ENCODE peak calls at places on chromosomes 3 and 15, in six cellular contexts. K is breast epithelium, L is AG04450, P is lower lobe of right lung, G is AG10803, R is heart right ventricle. H is an unnamed sample.

GRCh38 chr3:97957617-97958311 is 14.5 kb downstream of the RIOX2 start:
- DNase-seq in K (no peak), L (no peak), P (no peak), G (no peak), R (no peak), H (no peak)

GRCh38 chr3:180447156-180447555 is 154.8 kb upstream of the TTC14 start:
- DNase-seq in L (no peak), G (peak), P (no peak), R (no peak), K (no peak), H (no peak)

GRCh38 chr3:73327052-73327451 is 265.6 kb downstream of the EBLN2 start:
- DNase-seq in K (no peak), G (no peak), L (no peak), P (no peak), R (no peak), H (no peak)

GRCh38 chr3:110526732-110527727 is 544.6 kb upstream of the NECTIN3 start:
- DNase-seq in G (peak), K (no peak), R (no peak), L (peak), P (no peak), H (no peak)

GRCh38 chr3:194197981-194198695 is 62.2 kb downstream of the HES1 start:
- DNase-seq in G (no peak), L (no peak), K (no peak), P (no peak), R (no peak), H (no peak)

GRCh38 chr15:33621156-33621555 is 310.4 kb downstream of the RYR3 start:
- DNase-seq in P (no peak), R (no peak), G (peak), K (no peak), L (no peak), H (no peak)

GRCh38 chr15:38682861-38683260 is 118.2 kb upstream of the RASGRP1 start:
- DNase-seq in P (no peak), L (no peak), G (no peak), K (no peak), R (no peak), H (no peak)

GRCh38 chr15:56723787-56724186 is 9.5 kb downstream of the ZNF280D start:
- DNase-seq in P (no peak), G (no peak), L (no peak), K (no peak), R (no peak), H (no peak)

GRCh38 chr3:42547401-42547945 is 34.3 kb downstream of the SEC22C start:
- DNase-seq in P (peak), L (peak), G (peak), R (peak), K (peak), H (peak)

GRCh38 chr15:31298707-31299172 is 27.9 kb upstream of the KLF13 start:
- DNase-seq in R (no peak), G (no peak), K (peak), P (no peak), L (no peak), H (no peak)

GRCh38 chr3:535566-536416 is 339.2 kb downstream of the CHL1 start:
- DNase-seq in L (no peak), G (peak), R (peak), P (peak), K (no peak), H (no peak)
- TF ChIP-seq CTCF in L (peak), G (no peak), R (no peak), P (peak), K (peak), H (no peak)

GRCh38 chr15:94230886-94231727 is at the start of gene MCTP2:
- DNase-seq in R (peak), K (peak), P (peak), G (peak), L (peak), H (peak)
- TF ChIP-seq CTCF in R (no peak), K (no peak), P (no peak), G (peak), L (peak), H (no peak)

GRCh38 chr3:61186030-61186429 is 65.2 kb downstream of the FHIT start:
- DNase-seq in G (no peak), P (no peak), K (no peak), L (no peak), R (no peak), H (no peak)
- TF ChIP-seq CTCF in G (no peak), P (no peak), K (no peak), L (no peak), R (no peak), H (no peak)

DNA sequence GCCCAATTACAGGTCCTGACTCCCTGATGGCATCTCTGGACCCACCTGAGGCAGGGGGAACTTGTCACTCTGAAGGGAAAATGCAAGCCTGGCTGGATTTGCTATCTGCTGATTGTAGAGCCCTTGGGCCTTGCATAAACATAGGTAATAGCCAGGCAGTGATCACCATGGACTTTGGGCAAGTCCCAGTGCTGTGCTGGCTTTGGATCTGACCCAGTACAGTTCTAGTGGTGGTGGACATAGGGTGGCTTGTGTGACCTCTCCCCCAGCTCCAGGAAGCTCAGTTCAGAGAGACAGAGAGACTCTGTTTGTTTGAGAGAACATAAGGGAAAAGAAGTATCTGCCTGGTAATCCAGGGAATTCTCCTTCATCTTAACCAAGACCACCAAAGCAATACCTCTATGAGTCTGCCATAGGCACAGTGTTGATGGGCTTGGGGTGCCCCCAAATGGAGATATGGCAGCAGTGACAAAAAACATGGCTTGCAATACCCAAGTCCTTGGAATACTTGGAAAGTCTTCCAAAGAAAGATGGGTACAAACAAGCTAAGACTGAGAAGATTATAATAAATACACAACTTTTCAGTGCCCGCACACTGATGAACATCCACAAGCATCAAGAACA is 348.5 kb downstream of the PYDC2 start:
- DNase-seq in P (no peak), K (no peak), R (no peak), G (no peak), L (no peak), H (no peak)
- TF ChIP-seq CTCF in P (no peak), K (no peak), R (no peak), G (no peak), L (no peak), H (no peak)

DNA sequence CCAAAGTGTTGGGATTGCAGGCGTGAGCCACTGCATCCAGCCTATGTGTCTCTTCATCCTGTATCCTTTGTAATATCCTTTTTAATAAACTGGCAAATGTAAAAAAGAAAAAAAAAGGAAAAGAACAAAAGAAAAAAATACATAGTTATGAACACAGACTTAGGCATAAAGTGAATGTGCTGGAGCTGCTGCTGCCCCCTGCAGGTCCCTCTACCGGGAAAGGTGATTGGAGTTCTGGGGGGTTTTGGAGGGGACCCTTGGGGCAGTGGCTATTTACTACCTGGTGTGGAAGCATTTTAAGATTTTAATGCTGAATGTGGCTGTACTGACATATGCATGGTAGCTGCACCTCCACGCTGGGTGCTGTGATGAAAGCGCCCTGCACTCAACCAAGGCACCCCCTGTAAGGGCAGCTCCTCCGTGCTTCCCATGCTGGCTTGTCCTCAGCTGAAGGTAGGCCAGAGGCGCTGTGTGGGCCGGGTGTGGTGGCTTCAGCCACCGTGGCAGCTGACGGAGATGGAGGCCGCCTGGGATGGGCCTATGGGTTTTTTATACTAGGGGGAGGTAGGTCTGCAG is 49.9 kb downstream of the RPLP1 start:
- DNase-seq in G (no peak), K (no peak), P (no peak), R (no peak), L (no peak), H (no peak)
- TF ChIP-seq CTCF in G (peak), K (no peak), P (no peak), R (no peak), L (peak), H (no peak)

GRCh38 chr3:12663311-12663935 is 494 bp downstream of the RAF1 start:
- DNase-seq in P (peak), R (no peak), L (no peak), K (peak), G (peak), H (no peak)
- TF ChIP-seq CTCF in P (no peak), R (no peak), L (no peak), K (no peak), G (no peak), H (peak)

DNA sequence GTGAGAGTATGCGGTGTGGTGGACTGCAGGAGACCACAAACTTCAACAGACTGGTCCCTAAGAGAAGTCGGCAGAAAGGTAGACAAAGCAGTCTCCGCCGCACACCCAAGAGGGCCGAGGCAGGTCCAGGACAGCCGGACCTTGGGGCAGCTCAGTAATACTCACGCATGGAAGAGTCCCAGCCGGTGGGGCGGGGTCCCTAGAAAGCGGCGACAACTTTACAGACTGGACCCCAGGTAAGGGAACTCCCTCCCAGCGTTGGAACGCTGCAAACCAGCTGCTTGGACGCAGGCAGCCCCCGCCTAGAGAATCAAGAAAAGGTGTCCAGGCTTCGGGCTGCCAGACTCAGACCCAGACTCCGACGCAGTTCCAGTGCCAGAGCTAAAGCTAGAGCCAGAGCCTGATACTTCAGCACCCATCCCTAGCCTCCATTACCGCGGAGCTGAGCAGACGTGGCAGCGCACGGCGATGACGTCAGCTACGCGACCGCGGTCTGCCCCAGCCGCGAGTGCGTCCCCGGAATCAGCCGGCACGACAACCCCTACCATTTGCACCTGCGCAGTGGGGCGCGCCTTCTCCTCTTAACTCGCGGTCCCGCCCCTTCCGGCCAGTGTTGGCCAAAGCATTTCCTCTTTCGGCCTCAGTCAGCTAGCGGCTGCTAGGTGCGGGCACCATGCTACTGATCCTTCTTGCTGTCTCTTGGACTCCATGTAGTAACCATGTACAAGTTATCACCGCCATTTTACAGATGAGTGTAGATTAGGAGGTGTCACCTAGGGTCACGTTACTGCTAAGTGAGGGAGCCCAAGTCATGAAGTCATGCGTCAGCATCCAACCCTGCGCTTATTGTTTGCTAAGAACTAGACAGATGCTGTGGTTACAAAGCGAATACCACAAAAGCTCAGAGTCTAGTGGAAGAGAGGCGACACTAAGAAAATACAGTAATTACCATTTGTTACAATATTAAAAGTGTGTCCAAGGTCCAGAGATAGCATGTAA is at the start of gene TMEM39A:
- DNase-seq in G (peak), K (peak), R (peak), P (peak), L (peak), H (peak)
- TF ChIP-seq CTCF in G (peak), K (peak), R (peak), P (peak), L (no peak), H (no peak)